ENCODE peak calls at places on chromosomes 16 and 17, in nine cellular contexts. One of them, this sample, is unnamed.

GRCh38 chr16:590165-590874 is 454 bp downstream of the RAB40C start:
- DNase-seq in BJ: no peak
- DNase-seq in LNCaP clone FGC: no peak
- DNase-seq in breast epithelium: no peak
- DNase-seq in H1: no peak
- DNase-seq in lower leg skin: peak; percentile 92
- DNase-seq in CD8-positive, alpha-beta T cell: no peak
- DNase-seq in astrocyte of the spinal cord: peak; percentile 41
- DNase-seq in HAP-1: no peak
- DNase-seq in this sample: peak; percentile 50

GRCh38 chr16:70685938-70686375 is at the start of gene MTSS2:
- DNase-seq in BJ: no peak
- DNase-seq in LNCaP clone FGC: peak; percentile 32
- DNase-seq in breast epithelium: peak; percentile 84
- DNase-seq in H1: no peak
- DNase-seq in lower leg skin: peak; percentile 96
- DNase-seq in CD8-positive, alpha-beta T cell: peak; percentile 10
- DNase-seq in astrocyte of the spinal cord: peak; percentile 91
- DNase-seq in HAP-1: peak; percentile 71
- DNase-seq in this sample: peak; percentile 89

GRCh38 chr16:49617016-49617569 is 238.8 kb downstream of the ZNF423 start:
- DNase-seq in BJ: no peak
- DNase-seq in LNCaP clone FGC: no peak
- DNase-seq in breast epithelium: no peak
- DNase-seq in H1: no peak
- DNase-seq in lower leg skin: peak; percentile 60
- DNase-seq in CD8-positive, alpha-beta T cell: no peak
- DNase-seq in astrocyte of the spinal cord: no peak
- DNase-seq in HAP-1: no peak
- DNase-seq in this sample: no peak

GRCh38 chr17:63918305-63918704 is 334 bp downstream of the GH1 start:
- DNase-seq in BJ: no peak
- DNase-seq in LNCaP clone FGC: no peak
- DNase-seq in breast epithelium: no peak
- DNase-seq in H1: no peak
- DNase-seq in lower leg skin: no peak
- DNase-seq in CD8-positive, alpha-beta T cell: no peak
- DNase-seq in astrocyte of the spinal cord: no peak
- DNase-seq in HAP-1: no peak
- DNase-seq in this sample: no peak

GRCh38 chr17:15112881-15113617 is 152.1 kb downstream of the PMP22 start:
- DNase-seq in BJ: no peak
- DNase-seq in LNCaP clone FGC: peak; percentile 26
- DNase-seq in breast epithelium: no peak
- DNase-seq in H1: no peak
- DNase-seq in lower leg skin: no peak
- DNase-seq in CD8-positive, alpha-beta T cell: no peak
- DNase-seq in astrocyte of the spinal cord: no peak
- DNase-seq in HAP-1: no peak
- DNase-seq in this sample: peak; percentile 41

GRCh38 chr17:66494023-66494803 is 191.8 kb downstream of the PRKCA start:
- DNase-seq in BJ: peak; percentile 40
- DNase-seq in LNCaP clone FGC: no peak
- DNase-seq in breast epithelium: no peak
- DNase-seq in H1: no peak
- DNase-seq in lower leg skin: no peak
- DNase-seq in CD8-positive, alpha-beta T cell: no peak
- DNase-seq in astrocyte of the spinal cord: peak; percentile 92
- DNase-seq in HAP-1: no peak
- DNase-seq in this sample: peak; percentile 92

GRCh38 chr17:34820922-34821321 is 140.3 kb downstream of the CCT6B start:
- DNase-seq in BJ: no peak
- DNase-seq in LNCaP clone FGC: no peak
- DNase-seq in breast epithelium: no peak
- DNase-seq in H1: no peak
- DNase-seq in lower leg skin: no peak
- DNase-seq in CD8-positive, alpha-beta T cell: no peak
- DNase-seq in astrocyte of the spinal cord: no peak
- DNase-seq in HAP-1: no peak
- DNase-seq in this sample: no peak

GRCh38 chr17:55346658-55347057 is 75.0 kb downstream of the MMD start:
- DNase-seq in BJ: no peak
- DNase-seq in LNCaP clone FGC: no peak
- DNase-seq in breast epithelium: no peak
- DNase-seq in H1: no peak
- DNase-seq in lower leg skin: no peak
- DNase-seq in CD8-positive, alpha-beta T cell: no peak
- DNase-seq in astrocyte of the spinal cord: no peak
- DNase-seq in HAP-1: no peak
- DNase-seq in this sample: no peak

GRCh38 chr16:25270577-25270976 is 12.9 kb upstream of the ZKSCAN2 start:
- DNase-seq in BJ: no peak
- DNase-seq in LNCaP clone FGC: no peak
- DNase-seq in breast epithelium: no peak
- DNase-seq in H1: no peak
- DNase-seq in lower leg skin: no peak
- DNase-seq in CD8-positive, alpha-beta T cell: no peak
- DNase-seq in astrocyte of the spinal cord: no peak
- DNase-seq in HAP-1: no peak
- DNase-seq in this sample: peak; percentile 56

GRCh38 chr16:9072806-9073341 is 18.6 kb upstream of the HAPSTR1 start:
- DNase-seq in BJ: peak; percentile 65
- DNase-seq in LNCaP clone FGC: no peak
- DNase-seq in breast epithelium: no peak
- DNase-seq in H1: no peak
- DNase-seq in lower leg skin: no peak
- DNase-seq in CD8-positive, alpha-beta T cell: no peak
- DNase-seq in astrocyte of the spinal cord: peak; percentile 93
- DNase-seq in HAP-1: no peak
- DNase-seq in this sample: peak; percentile 91

GRCh38 chr16:89554343-89554742 is 6.1 kb upstream of the RPL13 start:
- DNase-seq in BJ: no peak
- DNase-seq in LNCaP clone FGC: no peak
- DNase-seq in breast epithelium: no peak
- DNase-seq in H1: no peak
- DNase-seq in lower leg skin: no peak
- DNase-seq in CD8-positive, alpha-beta T cell: no peak
- DNase-seq in astrocyte of the spinal cord: no peak
- DNase-seq in HAP-1: no peak
- DNase-seq in this sample: no peak

GRCh38 chr16:70746040-70746707 is 54.8 kb downstream of the VAC14 start:
- DNase-seq in BJ: no peak
- DNase-seq in LNCaP clone FGC: peak; percentile 56
- DNase-seq in breast epithelium: peak; percentile 67
- DNase-seq in H1: no peak
- DNase-seq in lower leg skin: peak; percentile 97
- DNase-seq in CD8-positive, alpha-beta T cell: no peak
- DNase-seq in astrocyte of the spinal cord: peak; percentile 69
- DNase-seq in HAP-1: no peak
- DNase-seq in this sample: peak; percentile 86

GRCh38 chr16:51592013-51592501 is 441.0 kb upstream of the SALL1 start:
- DNase-seq in BJ: no peak
- DNase-seq in LNCaP clone FGC: no peak
- DNase-seq in breast epithelium: no peak
- DNase-seq in H1: no peak
- DNase-seq in lower leg skin: no peak
- DNase-seq in CD8-positive, alpha-beta T cell: no peak
- DNase-seq in astrocyte of the spinal cord: no peak
- DNase-seq in HAP-1: no peak
- DNase-seq in this sample: no peak

GRCh38 chr17:36182176-36183000 is 6.0 kb upstream of the TBC1D3B start:
- DNase-seq in BJ: no peak
- DNase-seq in LNCaP clone FGC: no peak
- DNase-seq in breast epithelium: no peak
- DNase-seq in H1: no peak
- DNase-seq in lower leg skin: peak; percentile 84
- DNase-seq in CD8-positive, alpha-beta T cell: no peak
- DNase-seq in astrocyte of the spinal cord: no peak
- DNase-seq in HAP-1: no peak
- DNase-seq in this sample: no peak

GRCh38 chr17:27456681-27457404 is 595 bp downstream of the KSR1 start:
- DNase-seq in BJ: no peak
- DNase-seq in LNCaP clone FGC: no peak
- DNase-seq in breast epithelium: no peak
- DNase-seq in H1: no peak
- DNase-seq in lower leg skin: no peak
- DNase-seq in CD8-positive, alpha-beta T cell: no peak
- DNase-seq in astrocyte of the spinal cord: no peak
- DNase-seq in HAP-1: peak; percentile 3
- DNase-seq in this sample: no peak

GRCh38 chr17:16352838-16353701 is at the start of gene CENPV:
- DNase-seq in BJ: no peak
- DNase-seq in LNCaP clone FGC: no peak
- DNase-seq in breast epithelium: no peak
- DNase-seq in H1: peak; percentile 54
- DNase-seq in lower leg skin: peak; percentile 87
- DNase-seq in CD8-positive, alpha-beta T cell: peak; percentile 63
- DNase-seq in astrocyte of the spinal cord: no peak
- DNase-seq in HAP-1: peak; percentile 57
- DNase-seq in this sample: peak; percentile 17

GRCh38 chr16:1159973-1160772 is 7.3 kb downstream of the CACNA1H start:
- DNase-seq in BJ: no peak
- DNase-seq in LNCaP clone FGC: peak; percentile 11
- DNase-seq in breast epithelium: peak; percentile 63
- DNase-seq in H1: no peak
- DNase-seq in lower leg skin: no peak
- DNase-seq in CD8-positive, alpha-beta T cell: no peak
- DNase-seq in astrocyte of the spinal cord: no peak
- DNase-seq in HAP-1: no peak
- DNase-seq in this sample: no peak

GRCh38 chr17:76481091-76481655 is 13.8 kb downstream of the AANAT start:
- DNase-seq in BJ: no peak
- DNase-seq in LNCaP clone FGC: no peak
- DNase-seq in breast epithelium: no peak
- DNase-seq in H1: no peak
- DNase-seq in lower leg skin: no peak
- DNase-seq in CD8-positive, alpha-beta T cell: no peak
- DNase-seq in astrocyte of the spinal cord: no peak
- DNase-seq in HAP-1: no peak
- DNase-seq in this sample: no peak
- H3K4me3 ChIP-seq in BJ: no peak overlapping the region
- H3K4me3 ChIP-seq in LNCaP clone FGC: no peak overlapping the region
- H3K4me3 ChIP-seq in breast epithelium: no peak overlapping the region
- H3K4me3 ChIP-seq in H1: no peak overlapping the region
- H3K4me3 ChIP-seq in lower leg skin: no peak overlapping the region
- H3K4me3 ChIP-seq in CD8-positive, alpha-beta T cell: no peak overlapping the region
- H3K4me3 ChIP-seq in astrocyte of the spinal cord: no peak overlapping the region
- H3K4me3 ChIP-seq in HAP-1: no peak overlapping the region
- H3K4me3 ChIP-seq in this sample: no peak overlapping the region

GRCh38 chr17:32488604-32489180 is 1.9 kb downstream of the CDK5R1 start:
- DNase-seq in BJ: no peak
- DNase-seq in LNCaP clone FGC: no peak
- DNase-seq in breast epithelium: no peak
- DNase-seq in H1: no peak
- DNase-seq in lower leg skin: peak; percentile 80
- DNase-seq in CD8-positive, alpha-beta T cell: no peak
- DNase-seq in astrocyte of the spinal cord: no peak
- DNase-seq in HAP-1: no peak
- DNase-seq in this sample: no peak
- H3K4me3 ChIP-seq in BJ: no peak overlapping the region
- H3K4me3 ChIP-seq in LNCaP clone FGC: no peak overlapping the region
- H3K4me3 ChIP-seq in breast epithelium: no peak overlapping the region
- H3K4me3 ChIP-seq in H1: peak overlapping the region; percentile 74
- H3K4me3 ChIP-seq in lower leg skin: no peak overlapping the region
- H3K4me3 ChIP-seq in CD8-positive, alpha-beta T cell: peak overlapping the region; percentile 42
- H3K4me3 ChIP-seq in astrocyte of the spinal cord: no peak overlapping the region
- H3K4me3 ChIP-seq in HAP-1: no peak overlapping the region
- H3K4me3 ChIP-seq in this sample: no peak overlapping the region

DNA sequence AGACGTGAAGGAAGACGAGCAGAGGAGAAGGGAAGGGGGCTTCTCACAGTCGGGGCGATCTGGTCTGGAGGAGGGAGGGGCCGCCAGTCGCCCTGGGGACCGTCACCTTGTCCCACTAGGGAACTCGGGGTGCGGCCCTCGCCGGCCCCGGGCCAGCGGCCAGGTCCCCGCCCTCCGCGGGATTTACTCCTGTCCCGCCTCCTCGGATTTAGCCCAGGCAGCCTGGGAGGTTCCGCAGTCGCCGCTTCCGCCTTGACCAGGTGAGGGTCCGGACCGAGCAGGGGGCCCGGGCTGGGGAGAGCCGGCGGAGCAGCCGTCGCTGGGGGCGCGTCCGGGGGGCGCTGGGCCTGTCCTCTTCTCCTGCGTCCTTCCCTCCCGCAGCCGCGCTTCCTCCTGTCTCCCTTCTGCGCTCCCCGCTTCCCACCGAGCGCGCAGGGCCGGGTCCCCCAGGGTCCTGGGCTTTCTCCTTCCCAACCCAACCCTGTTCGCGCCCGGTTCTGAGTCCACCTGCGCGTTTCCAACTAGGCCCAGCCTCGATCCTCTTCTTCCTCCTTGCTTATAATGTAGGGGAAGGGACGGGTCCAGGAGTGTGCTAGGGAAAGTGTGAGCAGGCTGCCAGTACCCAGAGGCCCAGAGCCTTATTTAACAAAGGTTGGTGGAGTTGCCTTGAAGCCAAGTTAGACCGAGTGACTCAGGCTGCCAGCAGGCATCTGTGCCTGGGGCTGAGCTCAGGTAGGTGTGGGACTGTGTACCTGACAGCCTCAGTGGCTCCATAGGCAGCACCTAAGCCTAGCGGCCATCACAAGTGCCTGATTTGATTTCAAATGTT is at the start of gene TNK1:
- DNase-seq in BJ: no peak
- DNase-seq in LNCaP clone FGC: no peak
- DNase-seq in breast epithelium: peak; percentile 84
- DNase-seq in H1: no peak
- DNase-seq in lower leg skin: peak; percentile 95
- DNase-seq in CD8-positive, alpha-beta T cell: no peak
- DNase-seq in astrocyte of the spinal cord: no peak
- DNase-seq in HAP-1: no peak
- DNase-seq in this sample: no peak
- H3K4me3 ChIP-seq in BJ: peak within 1 kb of the TSS; percentile 41
- H3K4me3 ChIP-seq in LNCaP clone FGC: peak within 1 kb of the TSS; percentile 62
- H3K4me3 ChIP-seq in breast epithelium: peak within 1 kb of the TSS; percentile 50
- H3K4me3 ChIP-seq in H1: peak within 1 kb of the TSS; percentile 72
- H3K4me3 ChIP-seq in lower leg skin: peak within 1 kb of the TSS; percentile 29
- H3K4me3 ChIP-seq in CD8-positive, alpha-beta T cell: no peak within 1 kb of the TSS
- H3K4me3 ChIP-seq in astrocyte of the spinal cord: no peak within 1 kb of the TSS
- H3K4me3 ChIP-seq in HAP-1: no peak within 1 kb of the TSS
- H3K4me3 ChIP-seq in this sample: peak within 1 kb of the TSS; percentile 44

DNA sequence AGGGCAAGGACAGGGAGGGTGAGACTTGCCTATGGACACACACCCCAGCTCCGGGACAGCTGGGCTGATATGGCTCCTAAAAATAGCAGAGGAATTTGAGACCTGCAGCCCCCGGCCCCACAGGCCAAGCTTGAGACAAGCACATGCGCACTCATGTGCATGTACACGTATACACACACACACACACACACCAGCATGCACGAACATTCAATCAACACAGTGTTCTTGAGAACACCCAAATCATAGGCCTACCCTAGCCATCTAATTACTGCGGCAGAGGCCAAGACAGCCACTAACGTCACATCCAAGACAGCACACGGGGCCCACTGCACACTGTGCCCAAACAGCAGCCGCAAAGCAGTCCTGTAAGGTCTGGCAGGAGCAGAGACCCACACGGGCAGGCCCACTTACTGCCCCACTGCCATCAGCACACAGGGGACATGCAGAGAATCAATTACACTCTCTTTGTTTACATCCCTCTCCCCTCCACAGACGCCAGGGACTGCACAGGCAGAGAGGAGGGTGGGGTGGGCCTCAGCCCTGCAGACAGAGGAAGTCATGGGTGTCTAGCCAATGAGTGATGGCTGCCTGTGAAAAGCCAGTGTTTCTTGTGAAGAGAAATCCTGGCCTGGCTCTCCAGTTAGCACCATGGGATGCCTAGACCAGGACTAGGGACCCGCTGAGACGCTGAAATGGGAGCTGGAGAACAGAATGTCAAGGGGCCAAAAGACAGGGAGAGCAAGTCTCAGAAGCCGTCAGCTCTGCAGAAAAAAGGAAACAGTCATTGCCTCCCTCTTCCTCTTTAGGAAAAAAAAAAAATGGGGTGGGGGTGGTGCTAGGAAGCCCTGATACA is 39.3 kb downstream of the MYO18A start:
- DNase-seq in BJ: no peak
- DNase-seq in LNCaP clone FGC: no peak
- DNase-seq in breast epithelium: no peak
- DNase-seq in H1: no peak
- DNase-seq in lower leg skin: no peak
- DNase-seq in CD8-positive, alpha-beta T cell: peak; percentile 40
- DNase-seq in astrocyte of the spinal cord: no peak
- DNase-seq in HAP-1: no peak
- DNase-seq in this sample: no peak
- H3K4me3 ChIP-seq in BJ: peak overlapping the region; percentile 21
- H3K4me3 ChIP-seq in LNCaP clone FGC: no peak overlapping the region
- H3K4me3 ChIP-seq in breast epithelium: peak overlapping the region; percentile 44
- H3K4me3 ChIP-seq in H1: no peak overlapping the region
- H3K4me3 ChIP-seq in lower leg skin: no peak overlapping the region
- H3K4me3 ChIP-seq in CD8-positive, alpha-beta T cell: peak overlapping the region; percentile 73
- H3K4me3 ChIP-seq in astrocyte of the spinal cord: peak overlapping the region; percentile 10
- H3K4me3 ChIP-seq in HAP-1: no peak overlapping the region
- H3K4me3 ChIP-seq in this sample: peak overlapping the region; percentile 66